ENCODE peak calls at places on chromosomes 1 and 21, in seven cellular contexts. One of them, this sample, is unnamed.

GRCh38 chr1:221724931-221725605 is 16.8 kb downstream of the DUSP10 start:
- DNase-seq in H54: no peak
- DNase-seq in amniotic epithelial cell: peak
- DNase-seq in T-helper 17 cell: no peak
- DNase-seq in stomach: no peak
- DNase-seq in activated T-cell treated with anti-CD3 and anti-CD28 coated beads, Interleukin-2, amount 50 U/mL, for 24 hours: no peak
- DNase-seq in NCI-H345: no peak
- DNase-seq in this sample: no peak

GRCh38 chr1:89842547-89843278 is 21.9 kb downstream of the LRRC8D start:
- DNase-seq in H54: no peak
- DNase-seq in amniotic epithelial cell: peak
- DNase-seq in T-helper 17 cell: no peak
- DNase-seq in stomach: no peak
- DNase-seq in activated T-cell treated with anti-CD3 and anti-CD28 coated beads, Interleukin-2, amount 50 U/mL, for 24 hours: no peak
- DNase-seq in NCI-H345: no peak
- DNase-seq in this sample: no peak

GRCh38 chr1:67880056-67880601 is 46.9 kb upstream of the GNG12 start:
- DNase-seq in H54: no peak
- DNase-seq in amniotic epithelial cell: peak
- DNase-seq in T-helper 17 cell: no peak
- DNase-seq in stomach: no peak
- DNase-seq in activated T-cell treated with anti-CD3 and anti-CD28 coated beads, Interleukin-2, amount 50 U/mL, for 24 hours: no peak
- DNase-seq in NCI-H345: peak
- DNase-seq in this sample: no peak

GRCh38 chr1:239260779-239261286 is 125.5 kb upstream of the CHRM3 start:
- DNase-seq in H54: no peak
- DNase-seq in amniotic epithelial cell: no peak
- DNase-seq in T-helper 17 cell: no peak
- DNase-seq in stomach: no peak
- DNase-seq in activated T-cell treated with anti-CD3 and anti-CD28 coated beads, Interleukin-2, amount 50 U/mL, for 24 hours: no peak
- DNase-seq in NCI-H345: no peak
- DNase-seq in this sample: no peak

GRCh38 chr1:8431028-8431427 is 113.1 kb downstream of the SLC45A1 start:
- DNase-seq in H54: no peak
- DNase-seq in amniotic epithelial cell: no peak
- DNase-seq in T-helper 17 cell: no peak
- DNase-seq in stomach: no peak
- DNase-seq in activated T-cell treated with anti-CD3 and anti-CD28 coated beads, Interleukin-2, amount 50 U/mL, for 24 hours: no peak
- DNase-seq in NCI-H345: no peak
- DNase-seq in this sample: no peak

GRCh38 chr1:235749755-235750300 is 100.2 kb upstream of the GNG4 start:
- DNase-seq in H54: no peak
- DNase-seq in amniotic epithelial cell: no peak
- DNase-seq in T-helper 17 cell: no peak
- DNase-seq in stomach: no peak
- DNase-seq in activated T-cell treated with anti-CD3 and anti-CD28 coated beads, Interleukin-2, amount 50 U/mL, for 24 hours: no peak
- DNase-seq in NCI-H345: no peak
- DNase-seq in this sample: no peak

GRCh38 chr1:3702990-3703728 is 49.1 kb upstream of the CCDC27 start:
- DNase-seq in H54: no peak
- DNase-seq in amniotic epithelial cell: peak
- DNase-seq in T-helper 17 cell: no peak
- DNase-seq in stomach: no peak
- DNase-seq in activated T-cell treated with anti-CD3 and anti-CD28 coated beads, Interleukin-2, amount 50 U/mL, for 24 hours: no peak
- DNase-seq in NCI-H345: no peak
- DNase-seq in this sample: no peak

GRCh38 chr1:112557385-112557784 is 48.6 kb downstream of the WNT2B start:
- DNase-seq in H54: no peak
- DNase-seq in amniotic epithelial cell: peak
- DNase-seq in T-helper 17 cell: no peak
- DNase-seq in stomach: no peak
- DNase-seq in activated T-cell treated with anti-CD3 and anti-CD28 coated beads, Interleukin-2, amount 50 U/mL, for 24 hours: no peak
- DNase-seq in NCI-H345: no peak
- DNase-seq in this sample: no peak

GRCh38 chr1:23578311-23578996 is 19.2 kb upstream of the ID3 start:
- DNase-seq in H54: no peak
- DNase-seq in amniotic epithelial cell: peak
- DNase-seq in T-helper 17 cell: no peak
- DNase-seq in stomach: no peak
- DNase-seq in activated T-cell treated with anti-CD3 and anti-CD28 coated beads, Interleukin-2, amount 50 U/mL, for 24 hours: no peak
- DNase-seq in NCI-H345: no peak
- DNase-seq in this sample: no peak

GRCh38 chr1:200535605-200536004 is 84.9 kb downstream of the KIF14 start:
- DNase-seq in H54: peak
- DNase-seq in amniotic epithelial cell: peak
- DNase-seq in T-helper 17 cell: no peak
- DNase-seq in stomach: peak
- DNase-seq in activated T-cell treated with anti-CD3 and anti-CD28 coated beads, Interleukin-2, amount 50 U/mL, for 24 hours: no peak
- DNase-seq in NCI-H345: peak
- DNase-seq in this sample: no peak

GRCh38 chr1:152047607-152047953 is 10.8 kb upstream of the S100A11 start:
- DNase-seq in H54: peak
- DNase-seq in amniotic epithelial cell: no peak
- DNase-seq in T-helper 17 cell: no peak
- DNase-seq in stomach: peak
- DNase-seq in activated T-cell treated with anti-CD3 and anti-CD28 coated beads, Interleukin-2, amount 50 U/mL, for 24 hours: peak
- DNase-seq in NCI-H345: no peak
- DNase-seq in this sample: no peak

GRCh38 chr1:180152588-180152987 is 2.1 kb upstream of the QSOX1 start:
- DNase-seq in H54: no peak
- DNase-seq in amniotic epithelial cell: no peak
- DNase-seq in T-helper 17 cell: no peak
- DNase-seq in stomach: no peak
- DNase-seq in activated T-cell treated with anti-CD3 and anti-CD28 coated beads, Interleukin-2, amount 50 U/mL, for 24 hours: no peak
- DNase-seq in NCI-H345: no peak
- DNase-seq in this sample: no peak

GRCh38 chr1:87927391-87928073 is 598.9 kb downstream of the LMO4 start:
- DNase-seq in H54: no peak
- DNase-seq in amniotic epithelial cell: peak
- DNase-seq in T-helper 17 cell: no peak
- DNase-seq in stomach: no peak
- DNase-seq in activated T-cell treated with anti-CD3 and anti-CD28 coated beads, Interleukin-2, amount 50 U/mL, for 24 hours: no peak
- DNase-seq in NCI-H345: no peak
- DNase-seq in this sample: no peak

GRCh38 chr21:44368711-44369446 is 15.5 kb downstream of the TRPM2 start:
- DNase-seq in H54: no peak
- DNase-seq in amniotic epithelial cell: no peak
- DNase-seq in T-helper 17 cell: no peak
- DNase-seq in stomach: no peak
- DNase-seq in activated T-cell treated with anti-CD3 and anti-CD28 coated beads, Interleukin-2, amount 50 U/mL, for 24 hours: peak
- DNase-seq in NCI-H345: peak
- DNase-seq in this sample: no peak

GRCh38 chr1:229058111-229058551 is 212.8 kb upstream of the RAB4A start:
- DNase-seq in H54: no peak
- DNase-seq in amniotic epithelial cell: no peak
- DNase-seq in T-helper 17 cell: no peak
- DNase-seq in stomach: peak
- DNase-seq in activated T-cell treated with anti-CD3 and anti-CD28 coated beads, Interleukin-2, amount 50 U/mL, for 24 hours: peak
- DNase-seq in NCI-H345: peak
- DNase-seq in this sample: no peak

GRCh38 chr1:106831511-106831910 is 225.0 kb upstream of the PRMT6 start:
- DNase-seq in H54: no peak
- DNase-seq in amniotic epithelial cell: no peak
- DNase-seq in T-helper 17 cell: no peak
- DNase-seq in stomach: no peak
- DNase-seq in activated T-cell treated with anti-CD3 and anti-CD28 coated beads, Interleukin-2, amount 50 U/mL, for 24 hours: no peak
- DNase-seq in NCI-H345: no peak
- DNase-seq in this sample: no peak

GRCh38 chr1:30920827-30921226 is 12.3 kb upstream of the SDC3 start:
- DNase-seq in H54: no peak
- DNase-seq in amniotic epithelial cell: no peak
- DNase-seq in T-helper 17 cell: no peak
- DNase-seq in stomach: no peak
- DNase-seq in activated T-cell treated with anti-CD3 and anti-CD28 coated beads, Interleukin-2, amount 50 U/mL, for 24 hours: no peak
- DNase-seq in NCI-H345: no peak
- DNase-seq in this sample: no peak

GRCh38 chr1:54421101-54421504 is 14.9 kb upstream of the SSBP3 start:
- DNase-seq in H54: no peak
- DNase-seq in amniotic epithelial cell: no peak
- DNase-seq in T-helper 17 cell: no peak
- DNase-seq in stomach: no peak
- DNase-seq in activated T-cell treated with anti-CD3 and anti-CD28 coated beads, Interleukin-2, amount 50 U/mL, for 24 hours: no peak
- DNase-seq in NCI-H345: no peak
- DNase-seq in this sample: no peak

GRCh38 chr1:180773210-180773865 is 139.4 kb upstream of the KIAA1614 start:
- DNase-seq in H54: peak
- DNase-seq in amniotic epithelial cell: peak
- DNase-seq in T-helper 17 cell: no peak
- DNase-seq in stomach: no peak
- DNase-seq in activated T-cell treated with anti-CD3 and anti-CD28 coated beads, Interleukin-2, amount 50 U/mL, for 24 hours: no peak
- DNase-seq in NCI-H345: no peak
- DNase-seq in this sample: no peak

GRCh38 chr1:22602060-22602740 is 34.2 kb upstream of the C1QA start:
- DNase-seq in H54: no peak
- DNase-seq in amniotic epithelial cell: no peak
- DNase-seq in T-helper 17 cell: no peak
- DNase-seq in stomach: no peak
- DNase-seq in activated T-cell treated with anti-CD3 and anti-CD28 coated beads, Interleukin-2, amount 50 U/mL, for 24 hours: no peak
- DNase-seq in NCI-H345: no peak
- DNase-seq in this sample: no peak

GRCh38 chr1:84871181-84871580 is 21.8 kb downstream of the LPAR3 start:
- DNase-seq in H54: no peak
- DNase-seq in amniotic epithelial cell: no peak
- DNase-seq in T-helper 17 cell: no peak
- DNase-seq in stomach: no peak
- DNase-seq in activated T-cell treated with anti-CD3 and anti-CD28 coated beads, Interleukin-2, amount 50 U/mL, for 24 hours: no peak
- DNase-seq in NCI-H345: no peak
- DNase-seq in this sample: no peak

GRCh38 chr1:157357111-157357510 is 195.2 kb downstream of the FCRL5 start:
- DNase-seq in H54: no peak
- DNase-seq in amniotic epithelial cell: no peak
- DNase-seq in T-helper 17 cell: no peak
- DNase-seq in stomach: no peak
- DNase-seq in activated T-cell treated with anti-CD3 and anti-CD28 coated beads, Interleukin-2, amount 50 U/mL, for 24 hours: no peak
- DNase-seq in NCI-H345: no peak
- DNase-seq in this sample: no peak

GRCh38 chr21:38660333-38661295 is 145.1 kb upstream of the ETS2 start:
- DNase-seq in H54: no peak
- DNase-seq in amniotic epithelial cell: no peak
- DNase-seq in T-helper 17 cell: no peak
- DNase-seq in stomach: no peak
- DNase-seq in activated T-cell treated with anti-CD3 and anti-CD28 coated beads, Interleukin-2, amount 50 U/mL, for 24 hours: peak
- DNase-seq in NCI-H345: peak
- DNase-seq in this sample: no peak

GRCh38 chr1:207672525-207673130 is 27.7 kb downstream of the CR1L start:
- DNase-seq in H54: peak
- DNase-seq in amniotic epithelial cell: peak
- DNase-seq in T-helper 17 cell: no peak
- DNase-seq in stomach: peak
- DNase-seq in activated T-cell treated with anti-CD3 and anti-CD28 coated beads, Interleukin-2, amount 50 U/mL, for 24 hours: no peak
- DNase-seq in NCI-H345: peak
- DNase-seq in this sample: no peak

GRCh38 chr1:47181955-47182680 is 7.7 kb downstream of the PDZK1IP1 start:
- DNase-seq in H54: no peak
- DNase-seq in amniotic epithelial cell: peak
- DNase-seq in T-helper 17 cell: no peak
- DNase-seq in stomach: peak
- DNase-seq in activated T-cell treated with anti-CD3 and anti-CD28 coated beads, Interleukin-2, amount 50 U/mL, for 24 hours: no peak
- DNase-seq in NCI-H345: no peak
- DNase-seq in this sample: no peak

GRCh38 chr1:206715552-206716518 is 31.1 kb downstream of the MAPKAPK2 start:
- DNase-seq in H54: no peak
- DNase-seq in amniotic epithelial cell: no peak
- DNase-seq in T-helper 17 cell: no peak
- DNase-seq in stomach: no peak
- DNase-seq in activated T-cell treated with anti-CD3 and anti-CD28 coated beads, Interleukin-2, amount 50 U/mL, for 24 hours: peak
- DNase-seq in NCI-H345: no peak
- DNase-seq in this sample: no peak

GRCh38 chr21:27954806-27955205 is 987.9 kb upstream of the ADAMTS5 start:
- DNase-seq in H54: no peak
- DNase-seq in amniotic epithelial cell: peak
- DNase-seq in T-helper 17 cell: no peak
- DNase-seq in stomach: no peak
- DNase-seq in activated T-cell treated with anti-CD3 and anti-CD28 coated beads, Interleukin-2, amount 50 U/mL, for 24 hours: no peak
- DNase-seq in NCI-H345: no peak
- DNase-seq in this sample: no peak

GRCh38 chr1:170360601-170361000 is 171.4 kb upstream of the GORAB start:
- DNase-seq in H54: no peak
- DNase-seq in amniotic epithelial cell: peak
- DNase-seq in T-helper 17 cell: no peak
- DNase-seq in stomach: no peak
- DNase-seq in activated T-cell treated with anti-CD3 and anti-CD28 coated beads, Interleukin-2, amount 50 U/mL, for 24 hours: no peak
- DNase-seq in NCI-H345: no peak
- DNase-seq in this sample: no peak

GRCh38 chr1:229271448-229272120 is 673 bp downstream of the RAB4A start:
- DNase-seq in H54: no peak
- DNase-seq in amniotic epithelial cell: no peak
- DNase-seq in T-helper 17 cell: peak
- DNase-seq in stomach: peak
- DNase-seq in activated T-cell treated with anti-CD3 and anti-CD28 coated beads, Interleukin-2, amount 50 U/mL, for 24 hours: no peak
- DNase-seq in NCI-H345: peak
- DNase-seq in this sample: no peak

GRCh38 chr21:44331650-44332306 is 7.4 kb downstream of the CFAP410 start:
- DNase-seq in H54: no peak
- DNase-seq in amniotic epithelial cell: peak
- DNase-seq in T-helper 17 cell: no peak
- DNase-seq in stomach: no peak
- DNase-seq in activated T-cell treated with anti-CD3 and anti-CD28 coated beads, Interleukin-2, amount 50 U/mL, for 24 hours: no peak
- DNase-seq in NCI-H345: no peak
- DNase-seq in this sample: no peak

GRCh38 chr1:20164694-20165202 is 21.1 kb upstream of the UBXN10 start:
- DNase-seq in H54: no peak
- DNase-seq in amniotic epithelial cell: peak
- DNase-seq in T-helper 17 cell: no peak
- DNase-seq in stomach: no peak
- DNase-seq in activated T-cell treated with anti-CD3 and anti-CD28 coated beads, Interleukin-2, amount 50 U/mL, for 24 hours: no peak
- DNase-seq in NCI-H345: no peak
- DNase-seq in this sample: no peak

GRCh38 chr1:182584746-182585145 is 4.3 kb downstream of the RNASEL start:
- DNase-seq in H54: no peak
- DNase-seq in amniotic epithelial cell: no peak
- DNase-seq in T-helper 17 cell: no peak
- DNase-seq in stomach: no peak
- DNase-seq in activated T-cell treated with anti-CD3 and anti-CD28 coated beads, Interleukin-2, amount 50 U/mL, for 24 hours: no peak
- DNase-seq in NCI-H345: no peak
- DNase-seq in this sample: no peak

GRCh38 chr1:4805987-4806386 is 151.6 kb downstream of the AJAP1 start:
- DNase-seq in H54: no peak
- DNase-seq in amniotic epithelial cell: no peak
- DNase-seq in T-helper 17 cell: no peak
- DNase-seq in stomach: no peak
- DNase-seq in activated T-cell treated with anti-CD3 and anti-CD28 coated beads, Interleukin-2, amount 50 U/mL, for 24 hours: no peak
- DNase-seq in NCI-H345: no peak
- DNase-seq in this sample: no peak

GRCh38 chr1:57204091-57204490 is 219.8 kb downstream of the DAB1 start:
- DNase-seq in H54: no peak
- DNase-seq in amniotic epithelial cell: no peak
- DNase-seq in T-helper 17 cell: no peak
- DNase-seq in stomach: no peak
- DNase-seq in activated T-cell treated with anti-CD3 and anti-CD28 coated beads, Interleukin-2, amount 50 U/mL, for 24 hours: no peak
- DNase-seq in NCI-H345: no peak
- DNase-seq in this sample: no peak

GRCh38 chr1:50348449-50349241 is 74.6 kb downstream of the DMRTA2 start:
- DNase-seq in H54: peak
- DNase-seq in amniotic epithelial cell: peak
- DNase-seq in T-helper 17 cell: no peak
- DNase-seq in stomach: peak
- DNase-seq in activated T-cell treated with anti-CD3 and anti-CD28 coated beads, Interleukin-2, amount 50 U/mL, for 24 hours: peak
- DNase-seq in NCI-H345: peak
- DNase-seq in this sample: no peak

GRCh38 chr21:30072496-30072895 is 94.1 kb downstream of the CLDN17 start:
- DNase-seq in H54: no peak
- DNase-seq in amniotic epithelial cell: no peak
- DNase-seq in T-helper 17 cell: no peak
- DNase-seq in stomach: peak
- DNase-seq in activated T-cell treated with anti-CD3 and anti-CD28 coated beads, Interleukin-2, amount 50 U/mL, for 24 hours: no peak
- DNase-seq in NCI-H345: no peak
- DNase-seq in this sample: no peak